ENCODE peak calls at places on chromosomes 13 and 19, in ten cellular contexts. J is mammary epithelial cell, R is neuronal stem cell, T is transverse colon, Q is breast epithelium, I is brain microvascular endothelial cell, G is Caco-2, E is ascending aorta, P is kidney epithelial cell, F is GM23248. M is an unnamed sample.

GRCh38 chr13:19836472-19836871 is 27.0 kb downstream of the ZMYM5 start:
- DNase-seq in J (peak; percentile 13), R (no peak), T (no peak), Q (no peak), I (peak; percentile 9), G (no peak), E (no peak), P (no peak), F (peak; percentile 7), M (peak; percentile 11)

GRCh38 chr19:10712754-10713153 is 5.1 kb upstream of the DNM2 start:
- DNase-seq in J (no peak), R (no peak), T (peak; percentile 83), Q (no peak), I (no peak), G (no peak), E (no peak), P (no peak), F (no peak), M (no peak)

GRCh38 chr19:17753976-17754375 is 2.7 kb downstream of the FCHO1 start:
- DNase-seq in J (no peak), R (no peak), T (no peak), Q (no peak), I (no peak), G (no peak), E (no peak), P (no peak), F (no peak), M (no peak)

GRCh38 chr19:54416695-54417491 is 1.6 kb downstream of the TTYH1 start:
- DNase-seq in J (no peak), R (no peak), T (no peak), Q (no peak), I (no peak), G (no peak), E (no peak), P (no peak), F (no peak), M (no peak)

GRCh38 chr19:55373993-55374757 is 2.5 kb upstream of the TMEM190 start:
- DNase-seq in J (no peak), R (no peak), T (no peak), Q (no peak), I (no peak), G (no peak), E (no peak), P (no peak), F (peak; percentile 37), M (no peak)

GRCh38 chr13:30108913-30109237 is 198.5 kb downstream of the KATNAL1 start:
- DNase-seq in J (peak; percentile 98), R (no peak), T (peak; percentile 93), Q (peak; percentile 67), I (no peak), G (peak; percentile 92), E (no peak), P (peak; percentile 31), F (no peak), M (peak; percentile 99)

GRCh38 chr13:93690139-93690538 is 463.5 kb downstream of the GPC6 start:
- DNase-seq in J (no peak), R (peak; percentile 48), T (no peak), Q (no peak), I (peak; percentile 28), G (no peak), E (no peak), P (no peak), F (peak; percentile 59), M (peak; percentile 0)

GRCh38 chr19:49359851-49360845 is 2.1 kb downstream of the TEAD2 start:
- DNase-seq in J (no peak), R (no peak), T (no peak), Q (no peak), I (no peak), G (no peak), E (no peak), P (no peak), F (no peak), M (no peak)

GRCh38 chr19:7401694-7402093 is 53.0 kb downstream of the ARHGEF18 start:
- DNase-seq in J (no peak), R (no peak), T (no peak), Q (no peak), I (no peak), G (no peak), E (no peak), P (no peak), F (no peak), M (no peak)

GRCh38 chr19:771332-771785 is 20.4 kb downstream of the MISP start:
- DNase-seq in J (peak; percentile 28), R (no peak), T (no peak), Q (no peak), I (peak; percentile 22), G (peak; percentile 63), E (no peak), P (no peak), F (peak; percentile 83), M (peak; percentile 21)

GRCh38 chr19:18520848-18521691 is 800 bp downstream of the ELL start:
- DNase-seq in J (no peak), R (peak; percentile 26), T (peak; percentile 78), Q (no peak), I (no peak), G (no peak), E (no peak), P (no peak), F (peak; percentile 63), M (peak; percentile 4)

GRCh38 chr19:33303791-33304759 is 1.7 kb upstream of the CEBPA start:
- DNase-seq in J (no peak), R (no peak), T (peak; percentile 31), Q (peak; percentile 55), I (no peak), G (peak; percentile 26), E (no peak), P (no peak), F (peak; percentile 30), M (no peak)

GRCh38 chr19:21463449-21464105 is 41.8 kb upstream of the ZNF429 start:
- DNase-seq in J (peak; percentile 69), R (peak; percentile 72), T (peak; percentile 17), Q (no peak), I (no peak), G (no peak), E (no peak), P (peak; percentile 38), F (no peak), M (no peak)

GRCh38 chr19:4320419-4320818 is 16.0 kb downstream of the FSD1 start:
- DNase-seq in J (no peak), R (no peak), T (no peak), Q (no peak), I (no peak), G (no peak), E (no peak), P (no peak), F (no peak), M (no peak)

GRCh38 chr19:8515317-8515716 is 1.4 kb upstream of the ZNF414 start:
- DNase-seq in J (no peak), R (no peak), T (no peak), Q (no peak), I (no peak), G (no peak), E (no peak), P (no peak), F (no peak), M (no peak)

GRCh38 chr13:113651511-113652403 is 6.2 kb downstream of the ATP4B start:
- DNase-seq in J (no peak), R (no peak), T (peak; percentile 4), Q (peak; percentile 41), I (no peak), G (peak; percentile 30), E (no peak), P (no peak), F (no peak), M (no peak)

GRCh38 chr13:110563463-110563774 is 1.9 kb upstream of the RAB20 start:
- DNase-seq in J (no peak), R (no peak), T (no peak), Q (no peak), I (no peak), G (no peak), E (no peak), P (no peak), F (no peak), M (no peak)

GRCh38 chr13:51218691-51219090 is 3.5 kb upstream of the FAM124A start:
- DNase-seq in J (no peak), R (no peak), T (no peak), Q (no peak), I (no peak), G (no peak), E (no peak), P (no peak), F (no peak), M (no peak)

GRCh38 chr19:18502633-18503294 is 19.1 kb downstream of the ELL start:
- DNase-seq in J (no peak), R (no peak), T (peak; percentile 40), Q (no peak), I (no peak), G (no peak), E (no peak), P (no peak), F (no peak), M (no peak)

GRCh38 chr19:12749938-12750521 is 1.6 kb upstream of the BEST2 start:
- DNase-seq in J (no peak), R (no peak), T (peak; percentile 69), Q (no peak), I (peak; percentile 39), G (no peak), E (no peak), P (no peak), F (peak; percentile 33), M (peak; percentile 79)
- H3K4me3 ChIP-seq in J (no peak overlapping the region), R (no peak overlapping the region), T (no peak overlapping the region), Q (no peak overlapping the region), I (no peak overlapping the region), G (no peak overlapping the region), E (no peak overlapping the region), P (no peak overlapping the region), F (no peak overlapping the region), M (no peak overlapping the region)

GRCh38 chr13:25885418-25885817 is 166.4 kb downstream of the SHISA2 start:
- DNase-seq in J (no peak), R (no peak), T (no peak), Q (no peak), I (no peak), G (no peak), E (no peak), P (no peak), F (no peak), M (no peak)
- H3K27me3 ChIP-seq in J (no peaks in the 10 kb centered on the region), R (no peaks in the 10 kb centered on the region), T (no peaks in the 10 kb centered on the region), Q (no peaks in the 10 kb centered on the region), I (no peaks in the 10 kb centered on the region), G (no peaks in the 10 kb centered on the region), E (no peaks in the 10 kb centered on the region), P (no peaks in the 10 kb centered on the region), F (no peaks in the 10 kb centered on the region), M (peaks cover 2% of the 10 kb centered on the region)

GRCh38 chr19:41308450-41309224 is 1.3 kb upstream of the CCDC97 start:
- DNase-seq in J (peak; percentile 73), R (peak; percentile 93), T (peak; percentile 97), Q (peak; percentile 97), I (peak; percentile 85), G (peak; percentile 88), E (peak; percentile 79), P (no peak), F (peak; percentile 85), M (peak; percentile 79)
- H3K4me3 ChIP-seq in J (no peak overlapping the region), R (no peak overlapping the region), T (no peak overlapping the region), Q (peak overlapping the region; percentile 79), I (no peak overlapping the region), G (no peak overlapping the region), E (peak overlapping the region; percentile 55), P (no peak overlapping the region), F (peak overlapping the region; percentile 90), M (peak overlapping the region; percentile 58)

DNA sequence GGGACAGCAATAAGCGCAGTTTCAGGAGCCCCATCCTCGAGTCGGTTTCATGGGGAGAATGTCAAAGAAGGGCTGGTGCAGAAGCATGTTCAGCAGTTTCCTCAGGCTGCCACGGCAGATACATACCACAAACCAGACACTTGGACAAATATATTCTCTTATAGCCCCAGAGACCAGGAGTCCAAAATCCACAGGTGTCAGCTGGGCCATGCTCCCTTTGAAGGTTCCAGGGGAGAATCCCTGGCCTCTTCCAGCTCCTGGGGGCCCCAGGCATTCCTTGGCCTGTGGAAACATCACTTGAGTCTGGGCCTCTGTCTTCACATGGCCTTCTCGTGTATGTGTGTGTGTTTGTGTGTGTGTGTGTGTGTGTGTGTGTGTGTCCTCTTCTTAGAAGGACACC is 164.1 kb downstream of the UQCRFS1 start:
- DNase-seq in J (no peak), R (no peak), T (no peak), Q (no peak), I (no peak), G (no peak), E (no peak), P (no peak), F (no peak), M (no peak)
- H3K27me3 ChIP-seq in J (no peaks in the 10 kb centered on the region), R (no peaks in the 10 kb centered on the region), T (no peaks in the 10 kb centered on the region), Q (no peaks in the 10 kb centered on the region), I (no peaks in the 10 kb centered on the region), G (no peaks in the 10 kb centered on the region), E (no peaks in the 10 kb centered on the region), P (no peaks in the 10 kb centered on the region), F (no peaks in the 10 kb centered on the region), M (no peaks in the 10 kb centered on the region)